ENCODE peak calls at places on chromosome 5, in four cellular contexts. One of them, this sample, is unnamed.

GRCh38 chr5:142078706-142079105 is 29.9 kb upstream of the NDFIP1 start:
- DNase-seq in GM12865: no peak
- DNase-seq in DND-41: no peak
- DNase-seq in CD8-positive, alpha-beta T cell: no peak
- DNase-seq in this sample: no peak

GRCh38 chr5:133041157-133041784 is 10.5 kb upstream of the HSPA4 start:
- DNase-seq in GM12865: no peak
- DNase-seq in DND-41: no peak
- DNase-seq in CD8-positive, alpha-beta T cell: no peak
- DNase-seq in this sample: no peak

GRCh38 chr5:61999371-61999770 is 306.6 kb upstream of the KIF2A start:
- DNase-seq in GM12865: no peak
- DNase-seq in DND-41: no peak
- DNase-seq in CD8-positive, alpha-beta T cell: no peak
- DNase-seq in this sample: no peak

GRCh38 chr5:73818357-73818756 is 192.4 kb downstream of the ARHGEF28 start:
- DNase-seq in GM12865: no peak
- DNase-seq in DND-41: no peak
- DNase-seq in CD8-positive, alpha-beta T cell: no peak
- DNase-seq in this sample: no peak

GRCh38 chr5:107743357-107744000 is 72.7 kb upstream of the EFNA5 start:
- DNase-seq in GM12865: no peak
- DNase-seq in DND-41: no peak
- DNase-seq in CD8-positive, alpha-beta T cell: no peak
- DNase-seq in this sample: peak; percentile 74

GRCh38 chr5:9924614-9925013 is 294.5 kb upstream of the TAS2R1 start:
- DNase-seq in GM12865: peak; percentile 84
- DNase-seq in DND-41: no peak
- DNase-seq in CD8-positive, alpha-beta T cell: no peak
- DNase-seq in this sample: peak; percentile 58

GRCh38 chr5:169641253-169641652 is 4.2 kb downstream of the DOCK2 start:
- DNase-seq in GM12865: no peak
- DNase-seq in DND-41: no peak
- DNase-seq in CD8-positive, alpha-beta T cell: no peak
- DNase-seq in this sample: peak; percentile 92

GRCh38 chr5:163894645-163895044 is 389.2 kb downstream of the MAT2B start:
- DNase-seq in GM12865: no peak
- DNase-seq in DND-41: no peak
- DNase-seq in CD8-positive, alpha-beta T cell: no peak
- DNase-seq in this sample: no peak

GRCh38 chr5:134577022-134577795 is 51.7 kb downstream of the JADE2 start:
- DNase-seq in GM12865: no peak
- DNase-seq in DND-41: no peak
- DNase-seq in CD8-positive, alpha-beta T cell: no peak
- DNase-seq in this sample: peak; percentile 98

GRCh38 chr5:108382784-108383358 is 973 bp upstream of the FBXL17 start:
- DNase-seq in GM12865: peak; percentile 43
- DNase-seq in DND-41: peak; percentile 14
- DNase-seq in CD8-positive, alpha-beta T cell: peak; percentile 17
- DNase-seq in this sample: peak; percentile 42

DNA sequence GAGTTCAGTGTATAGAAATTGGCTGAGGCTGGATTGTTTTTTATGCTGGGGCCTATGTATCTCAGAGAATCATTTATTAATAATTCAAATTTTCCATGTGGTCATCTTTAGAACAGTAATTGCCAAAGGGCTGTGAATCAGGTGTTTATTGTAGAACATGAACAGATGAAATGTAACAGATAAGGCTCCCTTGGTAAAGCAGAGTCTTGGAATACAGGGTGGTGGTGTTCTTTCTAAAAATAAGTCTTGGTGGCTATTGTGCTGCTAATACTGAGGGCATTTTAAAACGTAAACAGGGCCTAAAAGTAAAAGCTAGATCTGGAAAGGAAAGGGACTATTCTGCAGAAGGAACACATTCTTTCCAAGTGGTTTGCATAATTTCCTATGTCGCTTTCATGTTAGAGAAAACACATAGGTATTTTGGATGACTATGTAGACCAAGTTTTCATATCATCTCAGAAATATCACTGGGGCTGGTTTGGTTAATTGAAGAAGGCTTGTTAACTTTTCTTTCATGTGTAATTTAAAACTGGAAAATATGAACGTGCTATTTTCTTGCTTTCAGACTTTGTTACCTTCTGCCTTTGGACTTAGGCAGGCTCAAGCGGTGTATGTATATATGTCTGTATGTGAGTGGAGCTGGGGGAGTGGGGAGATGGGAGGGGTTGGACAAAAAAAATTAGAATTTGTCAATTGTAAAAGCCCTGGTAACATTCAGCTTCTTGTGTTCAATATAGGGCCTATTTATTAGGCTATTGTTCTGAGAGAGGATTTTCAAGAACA is 119.9 kb upstream of the ANKRD55 start:
- DNase-seq in GM12865: no peak
- DNase-seq in DND-41: no peak
- DNase-seq in CD8-positive, alpha-beta T cell: no peak
- DNase-seq in this sample: no peak
- TF ChIP-seq CTCF in GM12865: no peak
- TF ChIP-seq CTCF in DND-41: no peak
- TF ChIP-seq CTCF in CD8-positive, alpha-beta T cell: no peak
- TF ChIP-seq CTCF in this sample: no peak

GRCh38 chr5:167987490-167988270 is 303.8 kb upstream of the WWC1 start:
- DNase-seq in GM12865: no peak
- DNase-seq in DND-41: no peak
- DNase-seq in CD8-positive, alpha-beta T cell: no peak
- DNase-seq in this sample: no peak
- TF ChIP-seq CTCF in GM12865: no peak
- TF ChIP-seq CTCF in DND-41: no peak
- TF ChIP-seq CTCF in CD8-positive, alpha-beta T cell: no peak
- TF ChIP-seq CTCF in this sample: no peak

GRCh38 chr5:78300464-78301045 is 6.1 kb upstream of the AP3B1 start:
- DNase-seq in GM12865: peak; percentile 28
- DNase-seq in DND-41: no peak
- DNase-seq in CD8-positive, alpha-beta T cell: no peak
- DNase-seq in this sample: no peak
- TF ChIP-seq CTCF in GM12865: no peak
- TF ChIP-seq CTCF in DND-41: peak; percentile 54
- TF ChIP-seq CTCF in CD8-positive, alpha-beta T cell: peak; percentile 49
- TF ChIP-seq CTCF in this sample: peak; percentile 46

GRCh38 chr5:118060833-118061232 is 927.5 kb downstream of the DTWD2 start:
- DNase-seq in GM12865: no peak
- DNase-seq in DND-41: no peak
- DNase-seq in CD8-positive, alpha-beta T cell: no peak
- DNase-seq in this sample: no peak
- TF ChIP-seq CTCF in GM12865: no peak
- TF ChIP-seq CTCF in DND-41: no peak
- TF ChIP-seq CTCF in CD8-positive, alpha-beta T cell: no peak
- TF ChIP-seq CTCF in this sample: no peak

DNA sequence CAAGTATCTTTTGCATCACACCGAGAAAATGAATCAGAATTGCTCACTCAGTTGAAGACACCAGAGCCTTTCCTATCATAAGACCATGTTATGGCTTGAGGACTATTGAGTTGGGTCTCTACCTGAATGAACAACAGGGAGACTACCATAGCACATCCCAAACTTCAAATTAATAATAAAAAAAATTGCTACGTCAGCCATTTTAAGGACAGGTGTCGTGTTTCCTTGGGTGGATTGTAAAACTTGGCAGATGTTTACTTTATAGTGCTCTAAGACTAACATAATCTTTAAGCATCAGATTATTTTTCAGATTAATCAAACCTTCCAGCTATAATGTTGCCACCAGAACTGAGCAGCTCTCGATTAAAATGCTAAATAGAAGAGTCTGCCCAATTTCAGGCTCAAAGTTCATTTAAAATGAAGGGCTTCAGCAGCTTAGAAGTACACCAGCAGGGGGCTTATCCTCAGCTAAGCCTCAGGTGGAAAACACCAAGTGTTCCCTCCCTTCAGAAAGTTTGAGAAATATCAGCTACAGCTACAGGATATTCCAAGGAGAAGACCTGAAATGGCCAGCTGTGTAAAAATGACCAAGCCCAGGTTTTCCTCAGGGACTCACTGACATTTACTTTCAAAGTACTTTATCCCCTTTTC is 395.5 kb downstream of the DTWD2 start:
- DNase-seq in GM12865: peak; percentile 18
- DNase-seq in DND-41: no peak
- DNase-seq in CD8-positive, alpha-beta T cell: no peak
- DNase-seq in this sample: no peak
- TF ChIP-seq CTCF in GM12865: peak; percentile 22
- TF ChIP-seq CTCF in DND-41: peak; percentile 36
- TF ChIP-seq CTCF in CD8-positive, alpha-beta T cell: no peak
- TF ChIP-seq CTCF in this sample: peak; percentile 16

This sample was measured in osteoblast.